ENCODE peak calls at places on chromosomes 16 and 17, in six cellular contexts. X, U, A, D, G and V are unnamed samples.

GRCh38 chr16:23469814-23470213 is 16.8 kb upstream of the COG7 start:
- DNase-seq in X (no peak), U (no peak), A (no peak), D (peak), G (no peak), V (no peak)

GRCh38 chr17:55549140-55549539 is 37.9 kb upstream of the SMIM36 start:
- DNase-seq in X (no peak), U (no peak), A (peak), D (no peak), G (no peak), V (peak)

GRCh38 chr16:81198635-81199034 is 39.9 kb upstream of the BCO1 start:
- DNase-seq in X (peak), U (no peak), A (no peak), D (no peak), G (no peak), V (peak)

GRCh38 chr16:51553314-51553713 is 402.2 kb upstream of the SALL1 start:
- DNase-seq in X (no peak), U (no peak), A (no peak), D (no peak), G (no peak), V (no peak)

GRCh38 chr16:17342031-17342430 is 128.7 kb downstream of the XYLT1 start:
- DNase-seq in X (no peak), U (no peak), A (no peak), D (no peak), G (no peak), V (no peak)

GRCh38 chr16:69217433-69217832 is 30.5 kb downstream of the SNTB2 start:
- DNase-seq in X (no peak), U (no peak), A (no peak), D (peak), G (no peak), V (peak)

GRCh38 chr16:46812781-46813555 is 18.0 kb downstream of the C16orf87 start:
- DNase-seq in X (no peak), U (no peak), A (no peak), D (no peak), G (no peak), V (no peak)

GRCh38 chr17:47895254-47895855 is 681 bp upstream of the SP2 start:
- DNase-seq in X (no peak), U (no peak), A (peak), D (peak), G (no peak), V (no peak)

GRCh38 chr17:45949755-45950320 is 49.2 kb upstream of the STH start:
- DNase-seq in X (no peak), U (no peak), A (no peak), D (no peak), G (no peak), V (no peak)

GRCh38 chr16:82037251-82037650 is 2.2 kb downstream of the HSD17B2 start:
- DNase-seq in X (no peak), U (no peak), A (no peak), D (no peak), G (no peak), V (no peak)

GRCh38 chr16:11602321-11602720 is 15.6 kb upstream of the LITAF start:
- DNase-seq in X (no peak), U (no peak), A (no peak), D (no peak), G (no peak), V (no peak)

GRCh38 chr17:75843577-75844529 is at the start of gene UNC13D:
- DNase-seq in X (peak), U (no peak), A (peak), D (no peak), G (no peak), V (no peak)

GRCh38 chr17:51841669-51842068 is 316.8 kb downstream of the CA10 start:
- DNase-seq in X (no peak), U (no peak), A (no peak), D (no peak), G (no peak), V (no peak)

GRCh38 chr17:70558821-70559220 is 389.5 kb downstream of the KCNJ2 start:
- DNase-seq in X (no peak), U (no peak), A (no peak), D (peak), G (no peak), V (peak)

GRCh38 chr16:57845115-57845514 is 42.8 kb upstream of the KIFC3 start:
- DNase-seq in X (no peak), U (no peak), A (no peak), D (no peak), G (no peak), V (no peak)

GRCh38 chr17:78734841-78735641 is 47.0 kb downstream of the CYTH1 start:
- DNase-seq in X (no peak), U (no peak), A (no peak), D (no peak), G (no peak), V (no peak)

GRCh38 chr17:45117848-45118646 is 14.3 kb downstream of the PLCD3 start:
- DNase-seq in X (no peak), U (no peak), A (no peak), D (no peak), G (no peak), V (no peak)

GRCh38 chr17:7293821-7294613 is 422 bp downstream of the YBX2 start:
- DNase-seq in X (peak), U (no peak), A (peak), D (no peak), G (peak), V (no peak)

GRCh38 chr17:17780941-17781590 is 55.7 kb downstream of the SREBF1 start:
- DNase-seq in X (peak), U (peak), A (no peak), D (peak), G (peak), V (peak)

GRCh38 chr16:64705443-64705842 is 416.4 kb downstream of the CDH11 start:
- DNase-seq in X (no peak), U (no peak), A (no peak), D (peak), G (no peak), V (peak)

GRCh38 chr17:38789185-38789584 is 10.2 kb downstream of the PIP4K2B start:
- DNase-seq in X (no peak), U (peak), A (no peak), D (peak), G (no peak), V (peak)

GRCh38 chr16:86396918-86397317 is 113.4 kb upstream of the FOXF1 start:
- DNase-seq in X (no peak), U (no peak), A (no peak), D (peak), G (no peak), V (peak)

GRCh38 chr16:57600048-57600835 is 28.2 kb upstream of the ADGRG1 start:
- DNase-seq in X (peak), U (peak), A (peak), D (peak), G (peak), V (peak)

GRCh38 chr17:75059369-75060345 is 12.6 kb downstream of the KCTD2 start:
- DNase-seq in X (no peak), U (no peak), A (peak), D (peak), G (no peak), V (peak)

DNA sequence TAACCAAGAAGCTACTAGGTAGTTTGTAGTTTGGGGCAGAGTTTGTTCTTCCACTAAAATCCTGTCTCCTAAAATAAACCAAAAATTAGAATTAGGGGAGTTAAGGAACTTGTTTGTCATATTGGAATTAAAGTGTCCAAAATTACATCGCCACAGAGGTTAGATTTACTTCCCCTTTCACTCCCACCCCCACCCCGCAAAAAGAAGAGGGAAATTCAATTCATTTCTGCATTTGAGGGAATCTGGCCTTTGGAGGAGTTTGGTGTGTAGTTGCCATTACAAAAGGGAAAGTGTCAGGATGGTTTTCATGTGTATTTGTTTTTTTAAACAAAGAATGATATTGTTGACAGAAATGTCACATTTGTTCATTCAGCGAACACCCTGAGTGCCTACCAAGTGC is 5.8 kb downstream of the TMEM97 start:
- DNase-seq in X (no peak), U (no peak), A (no peak), D (no peak), G (no peak), V (no peak)
- H3K14ac ChIP-seq in X (no peak), U (no peak), A (no peak), D (no peak), G (no peak), V (peak)

GRCh38 chr17:50023520-50023919 is 28.5 kb upstream of the DLX3 start:
- DNase-seq in X (no peak), U (no peak), A (no peak), D (no peak), G (no peak), V (no peak)

GRCh38 chr17:50022463-50023130 is 27.6 kb upstream of the DLX3 start:
- DNase-seq in X (no peak), U (no peak), A (no peak), D (peak), G (no peak), V (peak)

GRCh38 chr17:50026901-50027638 is 28.8 kb upstream of the ITGA3 start:
- DNase-seq in X (peak), U (peak), A (peak), D (peak), G (peak), V (peak)

GRCh38 chr17:50026046-50026675 is 29.7 kb upstream of the ITGA3 start:
- DNase-seq in X (no peak), U (no peak), A (no peak), D (no peak), G (no peak), V (no peak)

GRCh38 chr17:50024808-50025207 is 29.8 kb upstream of the DLX3 start:
- DNase-seq in X (no peak), U (no peak), A (no peak), D (no peak), G (no peak), V (no peak)
- H3K14ac ChIP-seq in X (no peak), U (no peak), A (no peak), D (no peak), G (no peak), V (no peak)

GRCh38 chr17:28384281-28385036 is 13.0 kb downstream of the SARM1 start:
- DNase-seq in X (peak), U (no peak), A (peak), D (no peak), G (peak), V (peak)
- H3K14ac ChIP-seq in X (no peak), U (peak), A (peak), D (no peak), G (no peak), V (peak)

GRCh38 chr17:42227849-42228696 is 33.8 kb upstream of the GHDC start:
- DNase-seq in X (no peak), U (no peak), A (no peak), D (peak), G (no peak), V (peak)

GRCh38 chr17:42224651-42225050 is 30.4 kb upstream of the GHDC start:
- DNase-seq in X (no peak), U (no peak), A (no peak), D (no peak), G (no peak), V (no peak)

DNA sequence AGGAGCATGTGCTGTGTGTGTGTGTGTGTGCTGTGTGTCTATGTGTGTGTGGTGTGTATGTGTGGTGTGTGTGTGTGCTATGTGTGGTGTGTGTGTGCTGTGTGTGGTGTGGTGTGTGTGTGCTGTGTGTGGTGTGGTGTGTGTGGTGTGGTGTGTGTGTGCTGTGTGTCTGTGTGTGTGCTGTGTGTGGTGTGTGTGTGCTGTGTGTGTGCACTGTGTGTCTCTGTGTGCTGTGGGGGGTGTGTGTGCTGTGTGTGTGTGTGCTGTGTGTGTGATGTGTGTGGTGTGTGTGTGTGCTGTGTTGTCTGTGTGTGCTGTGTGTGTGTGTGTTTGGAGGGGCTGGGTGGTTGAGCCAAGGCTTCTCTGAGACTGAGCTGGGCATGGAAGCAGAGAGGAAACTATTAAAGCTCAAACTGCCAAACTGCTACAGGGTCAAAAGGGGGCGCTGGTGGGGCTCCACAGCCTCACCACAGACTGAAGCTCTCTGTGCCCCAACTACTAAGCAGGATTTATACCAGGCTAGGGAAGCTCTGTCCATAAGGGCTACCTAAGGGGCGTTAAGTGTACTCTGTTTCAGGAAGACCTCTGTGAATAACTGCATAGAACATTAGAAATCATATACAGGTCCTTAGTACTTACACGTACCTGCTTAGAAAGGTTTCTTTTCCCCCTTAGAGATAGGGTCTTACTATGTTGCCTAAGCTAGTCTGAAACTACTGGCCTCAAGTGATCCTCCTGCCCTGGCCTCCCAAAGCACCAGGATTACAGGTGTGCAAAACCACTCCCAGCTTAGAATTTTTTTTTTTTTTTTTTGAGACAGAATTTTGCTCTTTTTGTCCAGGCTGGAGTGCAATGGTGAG is 27.8 kb upstream of the GHDC start:
- DNase-seq in X (peak), U (peak), A (peak), D (peak), G (peak), V (peak)
- H3K14ac ChIP-seq in X (no peak), U (peak), A (no peak), D (no peak), G (no peak), V (no peak)

GRCh38 chr16:67907397-67907796 is 14.3 kb downstream of the PSKH1 start:
- DNase-seq in X (no peak), U (no peak), A (no peak), D (no peak), G (no peak), V (no peak)

GRCh38 chr16:67901734-67902133 is 8.7 kb downstream of the PSKH1 start:
- DNase-seq in X (no peak), U (no peak), A (no peak), D (no peak), G (no peak), V (no peak)

GRCh38 chr16:67900156-67900555 is 7.1 kb downstream of the PSKH1 start:
- DNase-seq in X (no peak), U (no peak), A (no peak), D (no peak), G (no peak), V (no peak)

GRCh38 chr16:67897231-67897630 is 4.2 kb downstream of the PSKH1 start:
- DNase-seq in X (no peak), U (no peak), A (no peak), D (peak), G (no peak), V (peak)

DNA sequence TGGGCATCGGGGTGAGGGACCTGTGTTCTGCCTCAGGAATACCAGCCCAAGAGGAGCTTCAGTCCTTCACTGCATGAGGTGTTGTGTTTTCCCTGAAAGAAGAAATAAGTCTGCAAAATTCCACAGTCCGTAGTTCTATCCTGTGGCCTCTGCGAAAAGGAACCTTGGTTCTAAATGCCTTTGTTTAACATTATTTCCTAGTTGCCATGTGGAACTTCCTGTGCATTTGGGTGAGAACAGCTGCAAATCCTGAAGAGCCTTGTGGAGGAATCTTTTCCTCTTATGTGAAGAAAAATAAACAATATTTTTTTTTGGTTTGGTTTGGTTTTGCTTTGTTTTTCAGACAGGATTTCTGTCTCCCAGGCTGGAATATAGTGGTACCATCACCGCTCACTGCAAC is 9.8 kb downstream of the PSKH1 start:
- DNase-seq in X (no peak), U (no peak), A (no peak), D (peak), G (no peak), V (peak)
- H3K14ac ChIP-seq in X (no peak), U (no peak), A (no peak), D (no peak), G (no peak), V (no peak)

GRCh38 chr17:1347681-1348318 is 52.2 kb downstream of the YWHAE start:
- DNase-seq in X (no peak), U (no peak), A (no peak), D (peak), G (no peak), V (peak)

GRCh38 chr17:1340371-1340770 is 59.7 kb downstream of the YWHAE start:
- DNase-seq in X (no peak), U (no peak), A (no peak), D (no peak), G (no peak), V (no peak)

GRCh38 chr17:1343554-1343953 is 56.5 kb downstream of the YWHAE start:
- DNase-seq in X (no peak), U (no peak), A (no peak), D (no peak), G (no peak), V (no peak)

GRCh38 chr17:1344521-1344920 is 55.5 kb downstream of the YWHAE start:
- DNase-seq in X (no peak), U (no peak), A (no peak), D (no peak), G (no peak), V (no peak)
- H3K14ac ChIP-seq in X (no peak), U (no peak), A (no peak), D (no peak), G (no peak), V (no peak)

GRCh38 chr16:1620391-1620790 is 8.2 kb downstream of the CRAMP1 start:
- DNase-seq in X (no peak), U (no peak), A (peak), D (no peak), G (no peak), V (no peak)

GRCh38 chr16:1626327-1626726 is 14.2 kb downstream of the CRAMP1 start:
- DNase-seq in X (no peak), U (no peak), A (no peak), D (no peak), G (no peak), V (no peak)

GRCh38 chr16:1619976-1620375 is 7.8 kb downstream of the CRAMP1 start:
- DNase-seq in X (no peak), U (no peak), A (peak), D (no peak), G (no peak), V (no peak)

GRCh38 chr16:1626776-1627175 is 14.6 kb downstream of the CRAMP1 start:
- DNase-seq in X (no peak), U (no peak), A (no peak), D (no peak), G (no peak), V (no peak)

DNA sequence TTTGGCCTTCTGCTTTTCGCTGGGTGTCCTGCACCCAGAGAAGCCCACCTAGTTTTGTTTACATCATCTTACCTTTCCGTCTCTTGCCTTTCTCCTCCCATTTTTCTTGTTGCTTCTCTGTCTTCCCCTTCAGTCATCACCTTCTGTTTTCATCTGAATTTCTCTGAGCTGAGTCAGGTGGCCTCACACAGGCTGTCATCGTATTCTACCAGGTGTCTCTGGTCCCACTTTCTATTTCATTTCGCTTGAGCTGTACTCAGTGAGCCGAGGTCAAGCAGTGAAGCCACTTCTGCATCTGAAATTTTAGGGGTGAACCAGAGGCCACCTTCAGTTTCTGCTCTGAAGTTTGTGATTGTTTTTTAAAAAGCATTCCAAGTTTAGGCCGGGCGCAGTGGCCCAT is 9.7 kb downstream of the CRAMP1 start:
- DNase-seq in X (no peak), U (no peak), A (peak), D (no peak), G (no peak), V (no peak)
- H3K14ac ChIP-seq in X (no peak), U (no peak), A (no peak), D (no peak), G (no peak), V (no peak)